ENCODE peak calls at places on chromosomes 3 and 15, in nine cellular contexts. K, I, Y, U, S, Z, X, D and W are unnamed samples.

GRCh38 chr3:97613139-97613538 is 151.4 kb upstream of the ARL6 start:
- DNase-seq in K (no peak), I (no peak), Y (no peak), U (no peak), S (no peak), Z (no peak), X (no peak), D (no peak), W (no peak)

GRCh38 chr15:74790080-74790916 is 8.4 kb downstream of the CSK start:
- DNase-seq in K (no peak), I (peak), Y (peak), U (no peak), S (peak), Z (peak), X (peak), D (peak), W (peak)

GRCh38 chr15:57662802-57663201 is 43.7 kb upstream of the POLR2M start:
- DNase-seq in K (no peak), I (peak), Y (no peak), U (no peak), S (no peak), Z (no peak), X (no peak), D (no peak), W (no peak)

GRCh38 chr3:148962513-148962912 is 28.8 kb upstream of the GYG1 start:
- DNase-seq in K (no peak), I (no peak), Y (peak), U (no peak), S (no peak), Z (no peak), X (peak), D (peak), W (no peak)

GRCh38 chr3:122247825-122248185 is 64.3 kb downstream of the CASR start:
- DNase-seq in K (no peak), I (no peak), Y (peak), U (no peak), S (no peak), Z (peak), X (peak), D (no peak), W (no peak)

GRCh38 chr3:187852842-187853727 is 107.8 kb upstream of the BCL6 start:
- DNase-seq in K (no peak), I (no peak), Y (no peak), U (no peak), S (no peak), Z (no peak), X (peak), D (no peak), W (no peak)

GRCh38 chr15:20659265-20659664 is 117.7 kb upstream of the GOLGA6L6 start:
- DNase-seq in K (no peak), I (no peak), Y (no peak), U (no peak), S (no peak), Z (no peak), X (no peak), D (no peak), W (no peak)

GRCh38 chr3:14796403-14797077 is 22.2 kb upstream of the FGD5 start:
- DNase-seq in K (no peak), I (no peak), Y (no peak), U (no peak), S (no peak), Z (no peak), X (no peak), D (no peak), W (no peak)

GRCh38 chr3:107927361-107928083 is 163.3 kb downstream of the CD47 start:
- DNase-seq in K (peak), I (peak), Y (peak), U (peak), S (peak), Z (no peak), X (peak), D (peak), W (peak)

GRCh38 chr3:19775744-19776143 is 158.3 kb downstream of the EFHB start:
- DNase-seq in K (no peak), I (no peak), Y (no peak), U (no peak), S (no peak), Z (no peak), X (no peak), D (no peak), W (no peak)

GRCh38 chr3:151841801-151842200 is 27.9 kb downstream of the AADAC start:
- DNase-seq in K (no peak), I (no peak), Y (no peak), U (no peak), S (no peak), Z (no peak), X (peak), D (no peak), W (no peak)

GRCh38 chr3:44584646-44585501 is at the start of gene ZNF660:
- DNase-seq in K (no peak), I (peak), Y (no peak), U (no peak), S (peak), Z (peak), X (peak), D (no peak), W (peak)

GRCh38 chr15:67652586-67652985 is 110.1 kb downstream of the MAP2K5 start:
- DNase-seq in K (no peak), I (no peak), Y (no peak), U (no peak), S (no peak), Z (no peak), X (no peak), D (no peak), W (no peak)

GRCh38 chr15:88637841-88638625 is 783 bp upstream of the ISG20 start:
- DNase-seq in K (no peak), I (no peak), Y (peak), U (no peak), S (no peak), Z (peak), X (no peak), D (peak), W (no peak)

GRCh38 chr3:22729981-22730380 is 473.1 kb upstream of the UBE2E2 start:
- DNase-seq in K (no peak), I (no peak), Y (no peak), U (no peak), S (no peak), Z (peak), X (no peak), D (no peak), W (no peak)

GRCh38 chr3:122786067-122786466 is 7.6 kb downstream of the HSPBAP1 start:
- DNase-seq in K (no peak), I (no peak), Y (no peak), U (no peak), S (no peak), Z (no peak), X (peak), D (peak), W (no peak)

GRCh38 chr3:12455740-12456139 is 28.5 kb upstream of the TSEN2 start:
- DNase-seq in K (no peak), I (no peak), Y (no peak), U (no peak), S (no peak), Z (no peak), X (no peak), D (no peak), W (no peak)

GRCh38 chr3:51392301-51393095 is 1.4 kb downstream of the RBM15B start:
- DNase-seq in K (no peak), I (peak), Y (no peak), U (no peak), S (no peak), Z (no peak), X (no peak), D (no peak), W (no peak)

GRCh38 chr3:48662140-48662752 is 440 bp downstream of the CELSR3 start:
- DNase-seq in K (no peak), I (no peak), Y (no peak), U (no peak), S (no peak), Z (no peak), X (no peak), D (no peak), W (no peak)

GRCh38 chr15:46502668-46503067 is 867.8 kb downstream of the SQOR start:
- DNase-seq in K (no peak), I (no peak), Y (peak), U (no peak), S (no peak), Z (peak), X (no peak), D (peak), W (no peak)

GRCh38 chr15:69544349-69545113 is 91.9 kb downstream of the RPLP1 start:
- DNase-seq in K (no peak), I (no peak), Y (no peak), U (no peak), S (no peak), Z (no peak), X (no peak), D (no peak), W (no peak)

GRCh38 chr3:40677321-40677720 is 152.6 kb downstream of the ZNF621 start:
- DNase-seq in K (no peak), I (no peak), Y (no peak), U (no peak), S (no peak), Z (no peak), X (no peak), D (no peak), W (no peak)

GRCh38 chr3:117719316-117719926 is 1009.8 kb downstream of the TUSC7 start:
- DNase-seq in K (no peak), I (no peak), Y (peak), U (no peak), S (no peak), Z (peak), X (no peak), D (peak), W (no peak)

GRCh38 chr3:63824309-63824708 is 5.2 kb downstream of the C3orf49 start:
- DNase-seq in K (no peak), I (no peak), Y (no peak), U (no peak), S (no peak), Z (no peak), X (peak), D (no peak), W (no peak)

GRCh38 chr3:39260957-39261356 is 18.9 kb downstream of the CX3CR1 start:
- DNase-seq in K (peak), I (peak), Y (peak), U (peak), S (peak), Z (peak), X (peak), D (peak), W (peak)